ENCODE peak calls at places on chromosomes 7 and 10, in ten cellular contexts. Z is Peyer's patch, E is HCT116, A is esophagus muscularis mucosa, S is adrenal gland, Y is IMR-90, Q is A549, U is gastrocnemius medialis, W is heart left ventricle, R is H54. C is an unnamed sample.

GRCh38 chr7:112266595-112267270 is 60.2 kb downstream of the ZNF277 start:
- DNase-seq in Q (no peak), W (no peak), Z (no peak), U (no peak), R (no peak), Y (peak), A (no peak), E (no peak), S (no peak), C (no peak)

GRCh38 chr10:7260412-7260900 is 150.4 kb downstream of the SFMBT2 start:
- DNase-seq in W (peak), Q (peak), A (peak), R (peak), S (peak), U (peak), Y (peak), Z (no peak), E (peak), C (no peak)

GRCh38 chr10:48414778-48415177 is 108.3 kb downstream of the MAPK8 start:
- DNase-seq in Y (peak), W (no peak), U (no peak), S (no peak), Z (no peak), Q (no peak), A (no peak), E (no peak), R (no peak), C (no peak)

GRCh38 chr10:16777473-16778370 is 39.5 kb downstream of the RSU1 start:
- DNase-seq in Z (no peak), S (peak), Y (peak), Q (peak), R (peak), E (peak), A (no peak), U (no peak), W (peak), C (no peak)

GRCh38 chr7:119175916-119176627 is 951.6 kb downstream of the ANKRD7 start:
- DNase-seq in U (no peak), Z (no peak), S (peak), W (no peak), E (peak), A (no peak), Y (peak), R (peak), Q (peak), C (peak)

GRCh38 chr7:41933427-41933826 is 230.5 kb upstream of the INHBA start:
- DNase-seq in S (no peak), R (no peak), Y (no peak), Z (no peak), U (no peak), Q (no peak), A (no peak), W (no peak), E (no peak), C (no peak)

GRCh38 chr7:101185258-101185839 is 5.3 kb upstream of the NAT16 start:
- DNase-seq in Q (peak), U (no peak), Z (no peak), E (no peak), R (no peak), W (no peak), A (no peak), S (no peak), Y (peak), C (no peak)

GRCh38 chr10:43130756-43131155 is 7.5 kb upstream of the CSGALNACT2 start:
- DNase-seq in S (no peak), A (peak), Q (no peak), U (no peak), R (no peak), Z (no peak), E (no peak), W (no peak), Y (no peak), C (no peak)

GRCh38 chr10:97549587-97550322 is 22.8 kb upstream of the ANKRD2 start:
- DNase-seq in Y (no peak), U (peak), E (no peak), S (no peak), R (no peak), A (no peak), Z (no peak), Q (no peak), W (no peak), C (peak)

GRCh38 chr7:129741011-129741410 is 129.5 kb downstream of the NRF1 start:
- DNase-seq in E (no peak), S (no peak), U (peak), A (no peak), Y (no peak), R (no peak), Z (no peak), W (no peak), Q (no peak), C (peak)

GRCh38 chr10:31757374-31757773 is 171.3 kb downstream of the ARHGAP12 start:
- DNase-seq in Z (no peak), U (no peak), A (no peak), R (no peak), W (no peak), Y (no peak), S (no peak), Q (no peak), E (no peak), C (no peak)

GRCh38 chr7:112226701-112227276 is 20.3 kb downstream of the ZNF277 start:
- DNase-seq in W (no peak), Q (no peak), Y (no peak), A (no peak), R (no peak), Z (no peak), E (no peak), U (no peak), S (no peak), C (no peak)

GRCh38 chr7:20794676-20795075 is 8.0 kb upstream of the SP8 start:
- DNase-seq in U (no peak), Y (no peak), S (no peak), W (no peak), A (no peak), Z (no peak), Q (no peak), R (no peak), E (no peak), C (no peak)

GRCh38 chr10:59670269-59670668 is 39.4 kb downstream of the SLC16A9 start:
- DNase-seq in Z (no peak), E (no peak), U (no peak), S (no peak), Y (no peak), R (no peak), A (no peak), Q (no peak), W (no peak), C (no peak)

GRCh38 chr7:20598479-20599419 is 16.7 kb upstream of the ABCB5 start:
- DNase-seq in S (no peak), Y (peak), E (peak), U (no peak), A (no peak), R (peak), Q (peak), W (no peak), Z (no peak), C (no peak)

GRCh38 chr7:39248041-39248692 is 270.5 kb downstream of the POU6F2 start:
- DNase-seq in E (no peak), Y (no peak), Z (no peak), S (no peak), W (no peak), R (no peak), Q (no peak), U (no peak), A (no peak), C (no peak)

GRCh38 chr7:74023037-74023436 is 4.9 kb upstream of the ELN start:
- DNase-seq in Z (no peak), Y (peak), U (peak), W (no peak), S (no peak), E (no peak), R (peak), Q (peak), A (no peak), C (peak)

GRCh38 chr7:121180436-121181063 is 148.2 kb upstream of the WNT16 start:
- DNase-seq in E (no peak), Y (no peak), A (no peak), U (no peak), Z (no peak), W (no peak), R (no peak), Q (no peak), S (no peak), C (no peak)

GRCh38 chr7:139675127-139676110 is 102.4 kb downstream of the HIPK2 start:
- DNase-seq in A (no peak), U (no peak), Y (peak), Q (no peak), R (no peak), E (no peak), W (no peak), S (no peak), Z (no peak), C (no peak)

GRCh38 chr7:139671967-139672366 is 105.8 kb downstream of the HIPK2 start:
- DNase-seq in R (no peak), E (no peak), Q (no peak), Y (peak), U (no peak), S (no peak), A (no peak), W (no peak), Z (no peak), C (no peak)

GRCh38 chr7:139673762-139674161 is 104.0 kb downstream of the HIPK2 start:
- DNase-seq in Z (no peak), S (no peak), R (no peak), U (no peak), Y (no peak), E (no peak), Q (no peak), A (no peak), W (no peak), C (no peak)

GRCh38 chr7:139674752-139675126 is 103.1 kb downstream of the HIPK2 start:
- DNase-seq in E (no peak), R (no peak), U (no peak), W (no peak), Y (no peak), S (no peak), A (no peak), Z (no peak), Q (no peak), C (no peak)

DNA sequence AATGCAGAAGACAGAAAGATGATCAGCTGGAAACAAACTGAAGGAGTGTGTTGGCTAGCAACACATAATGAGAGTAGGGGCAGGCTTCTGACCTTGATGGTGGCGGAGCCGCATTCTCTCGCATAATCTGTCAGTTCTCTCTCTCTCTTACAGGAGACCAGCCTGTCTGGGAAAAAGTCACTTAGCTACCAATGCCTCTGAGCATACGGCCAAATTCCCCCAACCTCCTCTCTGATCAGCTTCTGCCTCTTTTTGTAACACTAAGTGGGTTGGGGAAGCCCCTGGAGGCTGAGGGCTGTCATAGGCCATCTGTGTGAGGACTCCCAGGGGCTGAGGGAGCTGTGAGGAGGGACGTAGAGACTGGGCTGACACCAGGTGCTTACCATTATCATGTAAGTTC is 104.6 kb downstream of the HIPK2 start:
- DNase-seq in Y (no peak), Q (no peak), W (no peak), E (no peak), R (no peak), U (no peak), S (no peak), A (no peak), Z (no peak), C (no peak)
- TF ChIP-seq POLR2A in Y (no peak), Q (no peak), W (no peak), E (no peak), R (no peak), U (no peak), S (no peak), A (no peak), Z (no peak), C (no peak)

DNA sequence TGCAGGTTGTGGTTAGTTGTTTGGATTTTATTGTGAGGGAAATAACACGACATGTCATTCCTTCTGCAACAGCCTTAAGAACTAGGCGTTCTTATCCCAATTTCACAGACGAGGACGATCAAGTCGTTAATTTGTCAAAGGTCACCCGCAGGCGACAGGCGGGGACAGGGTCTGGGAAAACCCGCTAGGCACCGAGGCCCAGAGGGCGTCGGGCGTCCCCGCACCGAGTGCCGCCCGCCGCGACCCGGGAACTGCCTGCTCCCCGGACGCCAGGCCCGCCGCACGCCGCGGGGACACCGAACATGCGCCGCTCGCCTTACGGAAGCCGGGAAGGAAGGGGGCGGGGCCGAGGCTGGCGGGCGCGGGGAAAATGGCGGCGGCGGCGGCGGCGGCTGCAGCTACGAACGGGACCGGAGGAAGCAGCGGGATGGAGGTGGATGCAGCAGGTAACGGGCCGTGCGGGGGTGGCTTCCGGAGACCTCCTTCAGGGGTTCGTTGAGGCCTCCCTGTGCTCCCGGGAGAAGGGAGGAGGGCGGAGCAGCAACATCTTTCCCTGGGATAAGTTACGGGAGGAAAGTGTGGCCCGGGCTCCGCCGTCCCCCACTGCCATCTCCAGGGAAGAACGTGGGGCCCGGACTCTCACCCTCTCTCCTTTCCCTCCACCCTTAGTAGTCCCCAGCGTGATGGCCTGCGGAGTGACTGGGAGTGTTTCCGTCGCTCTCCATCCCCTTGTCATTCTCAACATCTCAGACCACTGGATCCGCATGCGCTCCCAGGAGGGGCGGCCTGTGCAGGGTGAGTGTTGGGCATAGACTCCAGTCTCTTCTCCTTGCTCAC is at the start of gene COPS6:
- DNase-seq in Z (peak), E (no peak), S (peak), Q (peak), A (peak), W (peak), R (no peak), U (peak), Y (peak), C (peak)
- TF ChIP-seq POLR2A in Z (peak), E (peak), S (peak), Q (peak), A (peak), W (peak), R (peak), U (peak), Y (peak), C (peak)

GRCh38 chr10:688287-688620 is 1.2 kb downstream of the DIP2C start:
- DNase-seq in Q (no peak), R (peak), S (no peak), Y (no peak), Z (no peak), W (no peak), E (no peak), A (no peak), U (no peak), C (no peak)

GRCh38 chr10:690227-691161 is 1.0 kb upstream of the DIP2C start:
- DNase-seq in U (no peak), Y (peak), Q (no peak), S (no peak), R (no peak), Z (no peak), A (no peak), W (no peak), E (no peak), C (no peak)

GRCh38 chr10:688621-689426 is 644 bp downstream of the DIP2C start:
- DNase-seq in A (peak), U (no peak), S (peak), E (no peak), Z (peak), W (no peak), Y (peak), Q (peak), R (peak), C (peak)

GRCh38 chr10:691216-691615 is 1.7 kb upstream of the DIP2C start:
- DNase-seq in R (no peak), Q (no peak), U (no peak), S (no peak), E (no peak), W (no peak), A (no peak), Z (no peak), Y (no peak), C (no peak)

GRCh38 chr10:689433-690226 is at the start of gene DIP2C:
- DNase-seq in A (peak), Q (peak), R (peak), E (peak), S (peak), Y (peak), U (peak), Z (peak), W (peak), C (peak)
- TF ChIP-seq POLR2A in A (peak), Q (peak), R (peak), E (no peak), S (peak), Y (peak), U (peak), Z (no peak), W (peak), C (no peak)

DNA sequence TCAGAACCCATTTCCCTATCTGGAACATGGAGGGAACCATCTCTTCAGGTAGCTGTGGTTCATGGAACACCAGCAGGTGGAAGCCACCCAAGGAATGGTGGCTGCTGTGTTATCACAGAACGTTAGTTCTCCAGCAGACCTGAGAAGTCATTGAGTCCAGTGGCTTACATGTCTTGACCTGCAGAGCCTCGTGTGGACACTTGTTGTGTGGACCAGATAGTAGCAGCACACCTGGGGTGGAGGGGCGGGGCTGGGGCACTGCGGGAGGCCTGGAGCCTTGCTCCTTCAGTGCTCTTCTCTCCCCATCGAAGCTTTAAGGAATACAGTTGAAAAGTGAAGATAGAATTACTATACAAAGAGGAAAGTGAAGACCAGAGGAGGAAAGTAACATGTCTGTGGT is 42.4 kb downstream of the VWA2 start:
- DNase-seq in A (no peak), Q (no peak), E (no peak), Y (no peak), W (no peak), S (no peak), Z (no peak), U (no peak), R (no peak), C (no peak)
- TF ChIP-seq POLR2A in A (no peak), Q (no peak), E (no peak), Y (no peak), W (no peak), S (no peak), Z (no peak), U (no peak), R (no peak), C (no peak)

DNA sequence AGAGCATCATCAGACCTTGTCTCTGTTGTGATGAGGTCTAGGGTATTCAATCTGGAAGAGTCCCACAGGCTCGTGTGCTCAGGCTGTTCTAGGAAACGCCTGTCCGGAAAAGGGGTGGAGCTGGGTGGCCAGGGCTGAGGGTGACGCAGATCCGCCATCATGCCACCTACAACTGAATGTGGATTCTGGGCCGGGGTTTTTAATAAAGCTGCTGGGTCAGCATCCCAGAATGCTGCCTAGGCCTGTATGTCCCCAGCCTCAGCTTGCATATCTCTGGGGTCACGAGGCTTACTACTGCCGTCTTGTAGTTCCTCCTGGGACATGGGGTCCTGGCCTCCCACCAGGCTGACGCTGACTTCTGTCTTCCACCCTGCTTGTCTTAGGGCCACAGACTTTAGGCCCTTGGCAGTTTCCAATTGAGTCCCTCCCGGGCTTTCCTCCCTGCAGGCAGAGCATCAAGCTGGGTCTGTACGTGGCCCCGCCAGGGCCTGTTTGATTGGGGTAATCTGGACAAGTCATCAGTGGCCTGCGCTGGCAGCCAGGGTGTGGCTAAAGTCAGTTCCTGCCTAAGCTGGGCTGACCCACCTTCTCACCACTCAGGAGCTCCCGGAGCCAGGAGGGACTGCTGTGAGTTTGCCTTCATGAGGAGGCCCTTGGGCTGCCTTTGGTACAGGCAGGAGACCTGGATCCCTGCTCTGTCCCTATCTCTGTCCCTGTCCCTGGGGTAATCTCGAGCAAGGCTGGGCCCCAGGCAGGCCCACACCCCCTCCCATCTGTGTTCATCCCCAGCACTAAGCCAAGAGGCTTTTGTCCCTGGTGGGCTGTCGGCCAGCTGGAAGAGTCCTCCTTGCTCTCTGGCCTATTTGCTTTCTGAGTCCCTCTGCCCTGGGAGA is 79.9 kb downstream of the ZMIZ1 start:
- DNase-seq in R (peak), Q (peak), Z (peak), Y (peak), U (peak), W (peak), E (no peak), S (peak), A (no peak), C (peak)
- TF ChIP-seq POLR2A in R (peak), Q (no peak), Z (no peak), Y (no peak), U (peak), W (peak), E (no peak), S (peak), A (no peak), C (no peak)

DNA sequence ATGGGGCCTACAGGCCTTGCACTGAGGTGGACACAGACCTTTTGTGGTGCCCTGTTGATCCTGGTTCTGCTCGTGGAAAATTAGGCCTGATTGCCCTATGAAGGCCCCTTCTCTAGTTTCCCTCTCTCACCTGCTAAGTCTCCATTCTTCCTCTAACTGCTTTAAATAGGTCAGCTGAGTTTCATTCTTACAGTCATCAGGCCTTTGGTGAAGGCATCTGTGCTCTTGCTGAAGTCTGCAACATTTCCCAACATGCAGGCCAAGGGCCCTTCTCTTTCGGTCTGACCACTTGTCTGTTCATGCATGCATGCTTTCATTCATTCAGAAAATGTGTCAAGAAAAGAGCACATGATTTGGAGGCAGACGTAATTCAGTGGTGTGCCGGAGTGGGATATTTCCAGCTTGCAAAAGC is 244.0 kb downstream of the BUB3 start:
- DNase-seq in Y (no peak), W (no peak), Z (no peak), R (no peak), A (no peak), E (no peak), U (no peak), S (no peak), Q (no peak), C (no peak)
- TF ChIP-seq POLR2A in Y (no peak), W (no peak), Z (no peak), R (no peak), A (no peak), E (no peak), U (no peak), S (no peak), Q (no peak), C (no peak)

GRCh38 chr7:142590077-142590476 is 159.2 kb upstream of the PRSS1 start:
- DNase-seq in R (no peak), S (no peak), U (no peak), A (no peak), Z (no peak), Y (no peak), E (no peak), Q (no peak), W (no peak), C (no peak)

GRCh38 chr7:142592231-142592630 is 157.0 kb upstream of the PRSS1 start:
- DNase-seq in Q (no peak), R (no peak), Y (no peak), W (no peak), U (no peak), S (no peak), A (no peak), Z (no peak), E (no peak), C (no peak)

GRCh38 chr7:142593106-142593505 is 156.2 kb upstream of the PRSS1 start:
- DNase-seq in A (no peak), R (no peak), Z (no peak), U (no peak), Q (no peak), Y (no peak), E (no peak), W (no peak), S (no peak), C (no peak)

GRCh38 chr7:142594078-142594477 is 155.2 kb upstream of the PRSS1 start:
- DNase-seq in Z (no peak), U (no peak), R (no peak), Q (no peak), A (no peak), E (no peak), W (no peak), Y (no peak), S (no peak), C (no peak)

GRCh38 chr7:142592664-142593063 is 156.6 kb upstream of the PRSS1 start:
- DNase-seq in Y (no peak), U (no peak), W (no peak), R (no peak), Q (no peak), E (no peak), A (no peak), Z (no peak), S (no peak), C (no peak)
- TF ChIP-seq POLR2A in Y (no peak), U (no peak), W (no peak), R (no peak), Q (no peak), E (no peak), A (no peak), Z (no peak), S (no peak), C (no peak)

C was measured in testis.